ENCODE peak calls at places on chromosomes 3 and 15, in seven cellular contexts. One of them, this sample, is unnamed.
A peak's percentile ranks its signal among the peaks of the same experiment; 100 is the strongest.

GRCh38 chr15:85551221-85551832 is 170.9 kb downstream of the AKAP13 start:
- DNase-seq in PC-9: no peak
- DNase-seq in GM23248: peak; percentile 12
- DNase-seq in HCT116: no peak
- DNase-seq in astrocyte: no peak
- DNase-seq in H1: no peak
- DNase-seq in mesendoderm: no peak
- DNase-seq in this sample: peak; percentile 14

GRCh38 chr3:140505256-140505655 is 172.6 kb upstream of the TRIM42 start:
- DNase-seq in astrocyte: peak; percentile 58
- DNase-seq in GM23248: no peak
- DNase-seq in HCT116: no peak
- DNase-seq in PC-9: no peak
- DNase-seq in H1: no peak
- DNase-seq in mesendoderm: peak; percentile 53
- DNase-seq in this sample: no peak

GRCh38 chr15:73677146-73677607 is 7.0 kb upstream of the CD276 start:
- DNase-seq in GM23248: peak; percentile 72
- DNase-seq in astrocyte: peak; percentile 41
- DNase-seq in mesendoderm: peak; percentile 82
- DNase-seq in PC-9: peak; percentile 50
- DNase-seq in H1: no peak
- DNase-seq in HCT116: peak; percentile 51
- DNase-seq in this sample: peak; percentile 77

GRCh38 chr15:70559840-70560239 is 203.5 kb downstream of the UACA start:
- DNase-seq in GM23248: no peak
- DNase-seq in HCT116: no peak
- DNase-seq in astrocyte: no peak
- DNase-seq in H1: no peak
- DNase-seq in PC-9: no peak
- DNase-seq in mesendoderm: no peak
- DNase-seq in this sample: no peak

GRCh38 chr3:179735321-179735720 is 82.5 kb downstream of the USP13 start:
- DNase-seq in HCT116: no peak
- DNase-seq in GM23248: no peak
- DNase-seq in PC-9: no peak
- DNase-seq in astrocyte: no peak
- DNase-seq in H1: no peak
- DNase-seq in mesendoderm: no peak
- DNase-seq in this sample: no peak

GRCh38 chr3:13544951-13545651 is 3.8 kb upstream of the FBLN2 start:
- DNase-seq in HCT116: no peak
- DNase-seq in GM23248: no peak
- DNase-seq in mesendoderm: no peak
- DNase-seq in PC-9: no peak
- DNase-seq in astrocyte: no peak
- DNase-seq in H1: no peak
- DNase-seq in this sample: no peak

GRCh38 chr3:133761605-133762484 is 15.7 kb downstream of the TF start:
- DNase-seq in H1: no peak
- DNase-seq in mesendoderm: no peak
- DNase-seq in astrocyte: no peak
- DNase-seq in PC-9: no peak
- DNase-seq in HCT116: no peak
- DNase-seq in GM23248: no peak
- DNase-seq in this sample: no peak

GRCh38 chr15:39583586-39584265 is 2.8 kb downstream of the THBS1 start:
- DNase-seq in PC-9: no peak
- DNase-seq in HCT116: no peak
- DNase-seq in astrocyte: no peak
- DNase-seq in mesendoderm: peak; percentile 72
- DNase-seq in H1: no peak
- DNase-seq in GM23248: peak; percentile 83
- DNase-seq in this sample: peak; percentile 43

GRCh38 chr3:541328-541727 is 344.8 kb downstream of the CHL1 start:
- DNase-seq in PC-9: no peak
- DNase-seq in HCT116: no peak
- DNase-seq in GM23248: no peak
- DNase-seq in astrocyte: no peak
- DNase-seq in mesendoderm: peak; percentile 40
- DNase-seq in H1: no peak
- DNase-seq in this sample: no peak

GRCh38 chr15:37104413-37105392 is 4.4 kb upstream of the MEIS2 start:
- DNase-seq in PC-9: no peak
- DNase-seq in GM23248: no peak
- DNase-seq in HCT116: no peak
- DNase-seq in astrocyte: no peak
- DNase-seq in H1: no peak
- DNase-seq in mesendoderm: no peak
- DNase-seq in this sample: peak; percentile 58

GRCh38 chr15:97174886-97175540 is 785.5 kb upstream of the ARRDC4 start:
- DNase-seq in GM23248: no peak
- DNase-seq in astrocyte: no peak
- DNase-seq in PC-9: no peak
- DNase-seq in HCT116: no peak
- DNase-seq in mesendoderm: no peak
- DNase-seq in H1: no peak
- DNase-seq in this sample: no peak
- H3K4me2 ChIP-seq in GM23248: no peak overlapping the region
- H3K4me2 ChIP-seq in astrocyte: no peak overlapping the region
- H3K4me2 ChIP-seq in PC-9: no peak overlapping the region
- H3K4me2 ChIP-seq in HCT116: no peak overlapping the region
- H3K4me2 ChIP-seq in mesendoderm: no peak overlapping the region
- H3K4me2 ChIP-seq in H1: no peak overlapping the region
- H3K4me2 ChIP-seq in this sample: no peak overlapping the region

GRCh38 chr3:151875759-151876158 is 2.3 kb downstream of the SUCNR1 start:
- DNase-seq in astrocyte: no peak
- DNase-seq in mesendoderm: no peak
- DNase-seq in HCT116: no peak
- DNase-seq in H1: no peak
- DNase-seq in PC-9: no peak
- DNase-seq in GM23248: no peak
- DNase-seq in this sample: no peak

GRCh38 chr3:151871639-151872468 is 1.6 kb upstream of the SUCNR1 start:
- DNase-seq in PC-9: no peak
- DNase-seq in HCT116: no peak
- DNase-seq in mesendoderm: no peak
- DNase-seq in astrocyte: no peak
- DNase-seq in H1: no peak
- DNase-seq in GM23248: no peak
- DNase-seq in this sample: no peak

GRCh38 chr3:151877269-151877668 is 3.8 kb downstream of the SUCNR1 start:
- DNase-seq in HCT116: no peak
- DNase-seq in GM23248: no peak
- DNase-seq in PC-9: no peak
- DNase-seq in H1: no peak
- DNase-seq in astrocyte: no peak
- DNase-seq in mesendoderm: no peak
- DNase-seq in this sample: no peak

GRCh38 chr3:151869186-151869585 is 4.3 kb upstream of the SUCNR1 start:
- DNase-seq in GM23248: no peak
- DNase-seq in astrocyte: no peak
- DNase-seq in PC-9: no peak
- DNase-seq in H1: no peak
- DNase-seq in HCT116: no peak
- DNase-seq in mesendoderm: no peak
- DNase-seq in this sample: no peak

GRCh38 chr3:151873433-151873832 is at the start of gene SUCNR1:
- DNase-seq in PC-9: no peak
- DNase-seq in HCT116: no peak
- DNase-seq in mesendoderm: no peak
- DNase-seq in H1: no peak
- DNase-seq in GM23248: no peak
- DNase-seq in astrocyte: no peak
- DNase-seq in this sample: no peak
- H3K4me2 ChIP-seq in PC-9: no peak within 1 kb of the TSS
- H3K4me2 ChIP-seq in HCT116: no peak within 1 kb of the TSS
- H3K4me2 ChIP-seq in mesendoderm: no peak within 1 kb of the TSS
- H3K4me2 ChIP-seq in H1: no peak within 1 kb of the TSS
- H3K4me2 ChIP-seq in GM23248: no peak within 1 kb of the TSS
- H3K4me2 ChIP-seq in astrocyte: no peak within 1 kb of the TSS
- H3K4me2 ChIP-seq in this sample: no peak within 1 kb of the TSS

GRCh38 chr3:159157275-159157674 is 355.4 kb downstream of the MFSD1 start:
- DNase-seq in H1: no peak
- DNase-seq in PC-9: no peak
- DNase-seq in mesendoderm: no peak
- DNase-seq in astrocyte: no peak
- DNase-seq in HCT116: no peak
- DNase-seq in GM23248: no peak
- DNase-seq in this sample: no peak
- H3K4me2 ChIP-seq in H1: no peak overlapping the region
- H3K4me2 ChIP-seq in PC-9: no peak overlapping the region
- H3K4me2 ChIP-seq in mesendoderm: no peak overlapping the region
- H3K4me2 ChIP-seq in astrocyte: no peak overlapping the region
- H3K4me2 ChIP-seq in HCT116: no peak overlapping the region
- H3K4me2 ChIP-seq in GM23248: no peak overlapping the region
- H3K4me2 ChIP-seq in this sample: no peak overlapping the region

GRCh38 chr3:157531771-157532170 is 28.6 kb upstream of the VEPH1 start:
- DNase-seq in HCT116: no peak
- DNase-seq in mesendoderm: no peak
- DNase-seq in GM23248: peak; percentile 37
- DNase-seq in PC-9: no peak
- DNase-seq in astrocyte: peak; percentile 32
- DNase-seq in H1: no peak
- DNase-seq in this sample: peak; percentile 59

GRCh38 chr3:157531301-157531660 is 28.1 kb upstream of the VEPH1 start:
- DNase-seq in mesendoderm: no peak
- DNase-seq in HCT116: no peak
- DNase-seq in H1: no peak
- DNase-seq in astrocyte: peak; percentile 74
- DNase-seq in GM23248: peak; percentile 71
- DNase-seq in PC-9: no peak
- DNase-seq in this sample: peak; percentile 75

GRCh38 chr3:157530637-157531300 is 27.6 kb upstream of the VEPH1 start:
- DNase-seq in mesendoderm: no peak
- DNase-seq in astrocyte: peak; percentile 73
- DNase-seq in PC-9: no peak
- DNase-seq in H1: no peak
- DNase-seq in HCT116: no peak
- DNase-seq in GM23248: peak; percentile 64
- DNase-seq in this sample: peak; percentile 34

GRCh38 chr3:157533298-157533870 is 30.2 kb upstream of the VEPH1 start:
- DNase-seq in PC-9: no peak
- DNase-seq in mesendoderm: no peak
- DNase-seq in H1: no peak
- DNase-seq in GM23248: peak; percentile 86
- DNase-seq in astrocyte: peak; percentile 88
- DNase-seq in HCT116: no peak
- DNase-seq in this sample: peak; percentile 92

GRCh38 chr3:157532529-157533297 is 29.5 kb upstream of the VEPH1 start:
- DNase-seq in mesendoderm: peak; percentile 93
- DNase-seq in GM23248: peak; percentile 93
- DNase-seq in HCT116: peak; percentile 65
- DNase-seq in PC-9: peak; percentile 37
- DNase-seq in H1: peak; percentile 21
- DNase-seq in astrocyte: peak; percentile 81
- DNase-seq in this sample: peak; percentile 88
- H3K4me2 ChIP-seq in mesendoderm: no peak overlapping the region
- H3K4me2 ChIP-seq in GM23248: peak overlapping the region; percentile 96
- H3K4me2 ChIP-seq in HCT116: peak overlapping the region; percentile 17
- H3K4me2 ChIP-seq in PC-9: peak overlapping the region; percentile 8
- H3K4me2 ChIP-seq in H1: no peak overlapping the region
- H3K4me2 ChIP-seq in astrocyte: peak overlapping the region; percentile 86
- H3K4me2 ChIP-seq in this sample: peak overlapping the region; percentile 26

GRCh38 chr15:38300395-38300794 is 47.8 kb downstream of the SPRED1 start:
- DNase-seq in H1: no peak
- DNase-seq in HCT116: no peak
- DNase-seq in PC-9: no peak
- DNase-seq in GM23248: peak; percentile 37
- DNase-seq in astrocyte: no peak
- DNase-seq in mesendoderm: no peak
- DNase-seq in this sample: peak; percentile 52
- H3K4me2 ChIP-seq in H1: no peak overlapping the region
- H3K4me2 ChIP-seq in HCT116: no peak overlapping the region
- H3K4me2 ChIP-seq in PC-9: no peak overlapping the region
- H3K4me2 ChIP-seq in GM23248: peak overlapping the region; percentile 20
- H3K4me2 ChIP-seq in astrocyte: peak overlapping the region; percentile 2
- H3K4me2 ChIP-seq in mesendoderm: no peak overlapping the region
- H3K4me2 ChIP-seq in this sample: peak overlapping the region; percentile 66

DNA sequence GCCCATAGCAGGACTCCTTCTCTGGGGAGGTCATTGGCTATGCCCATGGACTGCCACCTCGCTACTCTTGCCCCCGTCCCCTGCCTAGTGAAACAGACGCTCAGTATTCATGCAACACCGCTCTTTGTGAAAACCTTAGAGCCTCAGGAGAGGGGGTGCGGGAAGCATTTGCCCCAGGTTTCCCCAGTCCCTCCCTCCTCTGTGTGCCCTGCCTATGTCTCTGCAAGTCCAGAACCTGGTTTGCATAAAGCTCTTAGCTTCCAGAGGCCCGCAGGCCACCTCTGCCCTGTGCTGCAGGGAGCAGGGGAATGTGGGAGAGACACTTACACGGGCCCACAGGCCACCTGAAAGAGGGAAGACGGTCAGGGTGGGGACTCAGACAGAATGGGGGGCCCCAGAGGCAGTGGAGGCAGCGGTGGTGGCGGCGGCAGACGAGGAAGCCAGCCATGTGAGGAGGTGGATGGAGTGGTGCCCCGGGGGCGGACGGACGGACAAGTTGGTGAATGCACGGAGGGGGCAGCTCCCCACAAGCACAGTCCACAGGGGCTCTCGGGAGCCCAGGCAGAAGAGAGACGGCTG is 33.8 kb upstream of the CTSH start:
- DNase-seq in H1: no peak
- DNase-seq in mesendoderm: no peak
- DNase-seq in PC-9: no peak
- DNase-seq in astrocyte: no peak
- DNase-seq in HCT116: no peak
- DNase-seq in GM23248: no peak
- DNase-seq in this sample: no peak
- H3K4me2 ChIP-seq in H1: no peak overlapping the region
- H3K4me2 ChIP-seq in mesendoderm: no peak overlapping the region
- H3K4me2 ChIP-seq in PC-9: no peak overlapping the region
- H3K4me2 ChIP-seq in astrocyte: no peak overlapping the region
- H3K4me2 ChIP-seq in HCT116: no peak overlapping the region
- H3K4me2 ChIP-seq in GM23248: no peak overlapping the region
- H3K4me2 ChIP-seq in this sample: no peak overlapping the region

GRCh38 chr3:98855811-98856400 is 45.6 kb downstream of the DCBLD2 start:
- DNase-seq in GM23248: peak; percentile 98
- DNase-seq in HCT116: no peak
- DNase-seq in astrocyte: peak; percentile 95
- DNase-seq in H1: no peak
- DNase-seq in PC-9: no peak
- DNase-seq in mesendoderm: no peak
- DNase-seq in this sample: peak; percentile 94

GRCh38 chr3:98856724-98857123 is 44.8 kb downstream of the DCBLD2 start:
- DNase-seq in astrocyte: no peak
- DNase-seq in H1: no peak
- DNase-seq in mesendoderm: no peak
- DNase-seq in PC-9: no peak
- DNase-seq in GM23248: no peak
- DNase-seq in HCT116: no peak
- DNase-seq in this sample: no peak
- H3K4me2 ChIP-seq in astrocyte: peak overlapping the region; percentile 53
- H3K4me2 ChIP-seq in H1: no peak overlapping the region
- H3K4me2 ChIP-seq in mesendoderm: no peak overlapping the region
- H3K4me2 ChIP-seq in PC-9: no peak overlapping the region
- H3K4me2 ChIP-seq in GM23248: no peak overlapping the region
- H3K4me2 ChIP-seq in HCT116: no peak overlapping the region
- H3K4me2 ChIP-seq in this sample: no peak overlapping the region

DNA sequence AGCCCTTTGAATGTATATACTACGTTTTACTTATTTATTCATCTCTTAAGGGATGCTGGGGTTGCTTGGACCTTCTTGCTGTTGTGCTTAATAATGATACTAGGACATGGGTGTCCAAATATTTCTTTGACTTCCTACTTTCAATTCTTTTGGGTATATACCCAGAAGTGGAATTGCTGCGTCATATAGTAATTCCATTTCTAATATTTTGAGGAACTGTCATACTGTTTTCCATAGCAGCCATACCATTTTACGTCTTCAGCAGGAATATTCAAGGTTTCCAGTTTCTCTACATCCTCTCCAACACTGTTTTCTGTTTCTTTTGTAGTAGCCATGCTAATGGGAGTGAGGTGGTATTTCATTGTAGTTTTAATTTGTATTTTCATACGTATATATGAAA is 21.1 kb downstream of the KAT2B start:
- DNase-seq in PC-9: no peak
- DNase-seq in H1: no peak
- DNase-seq in astrocyte: no peak
- DNase-seq in mesendoderm: no peak
- DNase-seq in HCT116: no peak
- DNase-seq in GM23248: no peak
- DNase-seq in this sample: no peak
- H3K4me2 ChIP-seq in PC-9: peak overlapping the region; percentile 9
- H3K4me2 ChIP-seq in H1: no peak overlapping the region
- H3K4me2 ChIP-seq in astrocyte: no peak overlapping the region
- H3K4me2 ChIP-seq in mesendoderm: no peak overlapping the region
- H3K4me2 ChIP-seq in HCT116: no peak overlapping the region
- H3K4me2 ChIP-seq in GM23248: peak overlapping the region; percentile 83
- H3K4me2 ChIP-seq in this sample: no peak overlapping the region

This sample was measured in fibroblast of lung.